ENCODE peak calls at places on chromosomes 4 and X, in seven cellular contexts. N is bronchial epithelial cell, U is nephron progenitor cell, V is pancreas, Q is mammary epithelial cell, E is left lung, L is heart right ventricle. Y is an unnamed sample.
A peak's percentile ranks its signal among the peaks of the same experiment; 100 is the strongest.

GRCh38 chr4:87633239-87633638 is 16.8 kb upstream of the DMP1 start:
- DNase-seq in E (no peak), V (no peak), N (no peak), Q (no peak), L (peak; percentile 8), U (no peak), Y (no peak)

GRCh38 chr4:147591048-147591577 is 26.1 kb upstream of the TMEM184C start:
- DNase-seq in L (no peak), Q (no peak), V (no peak), U (no peak), N (peak; percentile 41), E (no peak), Y (no peak)

GRCh38 chrX:30649859-30650258 is 3.4 kb upstream of the GK start:
- DNase-seq in E (no peak), V (no peak), U (no peak), N (peak; percentile 76), Q (peak; percentile 40), L (no peak), Y (no peak)

GRCh38 chr4:138866314-138866713 is 149.3 kb upstream of the NOCT start:
- DNase-seq in U (no peak), N (no peak), L (no peak), E (no peak), V (no peak), Q (no peak), Y (no peak)

GRCh38 chr4:83282049-83282535 is 2.5 kb downstream of the COQ2 start:
- DNase-seq in V (no peak), L (peak; percentile 10), Q (peak; percentile 37), U (peak; percentile 41), E (no peak), N (peak; percentile 58), Y (no peak)

GRCh38 chr4:108651068-108651794 is 832 bp downstream of the OSTC start:
- DNase-seq in L (no peak), V (no peak), N (peak; percentile 55), Q (peak; percentile 27), E (no peak), U (no peak), Y (no peak)

GRCh38 chrX:106177106-106177981 is 9.2 kb downstream of the PWWP3B start:
- DNase-seq in E (peak; percentile 28), L (peak; percentile 73), U (peak; percentile 80), V (peak; percentile 24), Q (no peak), N (peak; percentile 17), Y (no peak)

GRCh38 chrX:38941675-38942074 is 140.4 kb downstream of the MID1IP1 start:
- DNase-seq in E (no peak), Q (no peak), N (peak; percentile 42), U (no peak), V (no peak), L (no peak), Y (no peak)

GRCh38 chrX:23799469-23800065 is 16.6 kb downstream of the SAT1 start:
- DNase-seq in V (no peak), E (no peak), U (no peak), L (no peak), Q (no peak), N (no peak), Y (no peak)

GRCh38 chr4:73341454-73341853 is 62.6 kb upstream of the ALB start:
- DNase-seq in V (peak; percentile 55), E (no peak), U (peak; percentile 19), Q (peak; percentile 51), L (no peak), N (peak; percentile 70), Y (no peak)

GRCh38 chrX:14362731-14363130 is 166.6 kb upstream of the GLRA2 start:
- DNase-seq in E (no peak), Q (no peak), N (no peak), U (no peak), L (no peak), V (no peak), Y (no peak)

GRCh38 chr4:21009956-21010355 is 309.7 kb downstream of the PACRGL start:
- DNase-seq in N (no peak), V (no peak), L (no peak), E (no peak), U (no peak), Q (no peak), Y (no peak)

GRCh38 chr4:10074767-10075105 is 41.9 kb downstream of the WDR1 start:
- DNase-seq in U (no peak), E (peak; percentile 45), L (no peak), V (no peak), N (peak; percentile 46), Q (peak; percentile 46), Y (no peak)

GRCh38 chrX:50871922-50872453 is 38.5 kb upstream of the BMP15 start:
- DNase-seq in U (no peak), E (no peak), V (no peak), L (no peak), N (no peak), Q (no peak), Y (no peak)

GRCh38 chr4:8215001-8215427 is 15.9 kb downstream of the SH3TC1 start:
- DNase-seq in U (peak; percentile 37), N (no peak), E (peak; percentile 42), V (peak; percentile 26), L (no peak), Q (no peak), Y (no peak)

GRCh38 chrX:114127411-114128025 is 456.4 kb upstream of the HTR2C start:
- DNase-seq in E (no peak), L (no peak), U (peak; percentile 20), V (no peak), Q (no peak), N (no peak), Y (no peak)
- TF ChIP-seq CTCF in E (no peak), L (no peak), U (no peak), V (no peak), Q (no peak), N (no peak), Y (no peak)

GRCh38 chrX:115650449-115650848 is 89.5 kb downstream of the PLS3 start:
- DNase-seq in N (peak; percentile 13), L (no peak), V (no peak), U (no peak), Q (no peak), E (no peak), Y (no peak)

GRCh38 chrX:115649461-115650063 is 88.6 kb downstream of the PLS3 start:
- DNase-seq in N (peak; percentile 9), V (no peak), E (no peak), Q (peak; percentile 20), U (no peak), L (no peak), Y (no peak)

GRCh38 chrX:115652221-115652620 is 91.2 kb downstream of the PLS3 start:
- DNase-seq in Q (no peak), V (no peak), U (no peak), E (no peak), N (no peak), L (no peak), Y (no peak)

GRCh38 chrX:115650916-115651315 is 89.9 kb downstream of the PLS3 start:
- DNase-seq in N (peak; percentile 9), E (no peak), L (peak; percentile 15), U (peak; percentile 60), V (no peak), Q (peak; percentile 44), Y (no peak)
- TF ChIP-seq CTCF in N (peak; percentile 42), E (peak; percentile 24), L (peak; percentile 8), U (peak; percentile 76), V (peak; percentile 24), Q (peak; percentile 65), Y (no peak)

GRCh38 chr4:51965862-51966261 is 54.3 kb downstream of the LRRC66 start:
- DNase-seq in U (no peak), Q (no peak), N (no peak), V (no peak), L (no peak), E (no peak), Y (no peak)
- TF ChIP-seq CTCF in U (no peak), Q (no peak), N (no peak), V (no peak), L (no peak), E (no peak), Y (no peak)

DNA sequence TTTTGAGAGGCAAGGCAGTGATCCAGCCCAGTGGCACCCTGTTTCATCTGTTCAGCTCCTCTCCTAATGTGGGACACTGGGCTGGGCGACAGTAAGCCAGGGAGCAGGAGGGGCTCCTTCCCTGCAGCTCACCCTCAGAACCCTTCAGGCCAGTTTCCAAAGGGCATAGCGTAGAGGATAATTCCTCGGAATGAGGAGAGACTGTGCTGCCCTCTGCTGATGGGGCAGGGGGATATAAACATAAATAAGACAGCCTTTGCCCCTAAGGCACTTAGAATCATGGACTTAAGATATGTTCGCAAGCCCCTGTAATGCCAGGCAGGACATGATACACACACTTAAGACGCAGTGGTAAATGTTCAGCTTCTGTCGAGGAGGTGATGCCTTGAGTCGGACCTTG is 27.9 kb upstream of the ZNF185 start:
- DNase-seq in V (no peak), L (no peak), Q (no peak), E (no peak), N (no peak), U (no peak), Y (no peak)
- TF ChIP-seq CTCF in V (no peak), L (no peak), Q (no peak), E (no peak), N (no peak), U (no peak), Y (no peak)

DNA sequence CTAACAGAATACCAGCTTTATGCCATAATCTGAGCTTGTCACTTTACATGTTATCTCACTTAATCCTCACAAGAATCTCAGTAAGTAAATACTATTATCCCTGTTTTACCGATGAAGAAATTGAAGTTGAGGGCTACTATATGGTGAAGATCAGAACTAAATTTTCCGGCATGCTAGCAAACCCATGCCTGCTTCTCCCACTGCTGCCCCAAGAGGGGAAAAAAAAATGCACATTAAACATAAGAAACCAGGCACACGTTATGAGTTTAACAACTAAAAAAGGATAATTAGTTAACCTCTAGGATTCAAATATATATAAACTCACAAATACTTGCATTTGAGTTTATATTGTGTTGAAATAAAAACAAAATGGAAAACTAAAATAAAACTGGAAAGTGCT is 10.8 kb downstream of the SLC10A7 start:
- DNase-seq in V (no peak), N (no peak), E (no peak), Q (no peak), L (no peak), U (no peak), Y (no peak)
- TF ChIP-seq CTCF in V (no peak), N (no peak), E (no peak), Q (no peak), L (no peak), U (peak; percentile 11), Y (peak; percentile 37)

GRCh38 chrX:13339607-13340006 is 19.8 kb upstream of the ATXN3L start:
- DNase-seq in Q (no peak), V (no peak), N (no peak), U (no peak), E (no peak), L (no peak), Y (no peak)
- TF ChIP-seq CTCF in Q (no peak), V (no peak), N (no peak), U (no peak), E (no peak), L (no peak), Y (no peak)

DNA sequence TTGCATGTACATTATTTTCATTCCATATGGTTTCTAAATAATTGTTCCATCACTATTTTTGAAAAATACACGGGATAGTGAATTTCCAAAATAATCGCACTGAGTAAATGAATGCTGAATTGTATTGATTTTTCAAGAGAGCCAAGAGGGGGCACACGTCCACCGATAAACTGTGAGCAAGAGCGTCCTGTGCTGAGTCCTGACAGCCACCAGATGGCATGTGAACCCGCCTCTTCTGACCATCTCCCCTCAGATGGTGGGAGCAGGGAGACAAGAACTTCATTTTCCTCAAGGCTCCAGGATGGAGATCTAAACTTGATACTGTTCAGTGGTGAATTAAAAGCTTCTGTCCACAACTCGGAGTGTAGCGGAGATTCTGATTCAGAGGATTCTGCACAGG is 30.6 kb upstream of the IL9R start:
- DNase-seq in E (no peak), L (no peak), Q (no peak), N (peak; percentile 8), V (no peak), U (peak; percentile 16), Y (no peak)
- TF ChIP-seq CTCF in E (no peak), L (no peak), Q (peak; percentile 64), N (no peak), V (no peak), U (no peak), Y (no peak)